ENCODE peak calls at places on chromosomes 2 and 18, in four cellular contexts. P, T, Y and K are unnamed samples.
A peak's percentile ranks its signal among the peaks of the same experiment; 100 is the strongest.

GRCh38 chr2:157758586-157758985 is 117.5 kb downstream of the ACVR1 start:
- DNase-seq in P (no peak), T (no peak), Y (no peak), K (no peak)

GRCh38 chr2:25740810-25741381 is 67.5 kb upstream of the DTNB start:
- DNase-seq in P (no peak), T (no peak), Y (no peak), K (no peak)

GRCh38 chr2:11552260-11552638 is 18.4 kb downstream of the GREB1 start:
- DNase-seq in P (no peak), T (peak; percentile 18), Y (peak; percentile 27), K (no peak)

GRCh38 chr2:157194844-157195243 is 62.7 kb upstream of the GALNT5 start:
- DNase-seq in P (no peak), T (no peak), Y (no peak), K (no peak)

GRCh38 chr18:49768051-49768391 is 45.3 kb downstream of the ACAA2 start:
- DNase-seq in P (peak; percentile 70), T (peak; percentile 81), Y (no peak), K (peak; percentile 75)

GRCh38 chr2:105977807-105978206 is 216.3 kb downstream of the UXS1 start:
- DNase-seq in P (no peak), T (no peak), Y (no peak), K (no peak)

GRCh38 chr2:189581354-189582139 is 961 bp upstream of the SLC40A1 start:
- DNase-seq in P (peak; percentile 57), T (peak; percentile 53), Y (peak; percentile 56), K (no peak)

GRCh38 chr2:177106212-177106611 is 106.4 kb upstream of the HNRNPA3 start:
- DNase-seq in P (no peak), T (no peak), Y (no peak), K (no peak)

GRCh38 chr2:130341562-130342019 is 1.1 kb upstream of the IMP4 start:
- DNase-seq in P (peak; percentile 68), T (peak; percentile 64), Y (no peak), K (no peak)

GRCh38 chr2:181120625-181121024 is 140.2 kb downstream of the UBE2E3 start:
- DNase-seq in P (no peak), T (no peak), Y (no peak), K (no peak)

GRCh38 chr2:57542081-57542480 is 504.5 kb upstream of the VRK2 start:
- DNase-seq in P (no peak), T (no peak), Y (no peak), K (no peak)

GRCh38 chr2:68791914-68792313 is 57.3 kb downstream of the ARHGAP25 start:
- DNase-seq in P (no peak), T (no peak), Y (no peak), K (no peak)

GRCh38 chr2:235695602-235695895 is 201.7 kb downstream of the AGAP1 start:
- DNase-seq in P (no peak), T (no peak), Y (no peak), K (no peak)

GRCh38 chr2:5803547-5803946 is 111.4 kb downstream of the SOX11 start:
- DNase-seq in P (no peak), T (no peak), Y (no peak), K (no peak)

GRCh38 chr18:76679877-76680276 is 142.5 kb upstream of the ZNF236 start:
- DNase-seq in P (no peak), T (no peak), Y (no peak), K (no peak)

GRCh38 chr2:53829669-53830290 is 30.0 kb downstream of the GPR75 start:
- DNase-seq in P (no peak), T (no peak), Y (no peak), K (no peak)

GRCh38 chr2:162125138-162125537 is 26.9 kb downstream of the GCG start:
- DNase-seq in P (no peak), T (no peak), Y (no peak), K (no peak)

GRCh38 chr2:168559187-168559586 is 103.1 kb downstream of the CERS6 start:
- DNase-seq in P (peak; percentile 50), T (peak; percentile 84), Y (no peak), K (no peak)

GRCh38 chr2:119718391-119719260 is 39.6 kb downstream of the TMEM177 start:
- DNase-seq in P (no peak), T (no peak), Y (peak; percentile 23), K (no peak)

GRCh38 chr2:48419884-48420511 is 110.0 kb upstream of the STON1 start:
- DNase-seq in P (no peak), T (no peak), Y (peak; percentile 81), K (no peak)

GRCh38 chr18:58911766-58912165 is 47.1 kb downstream of the ZNF532 start:
- DNase-seq in P (no peak), T (no peak), Y (no peak), K (no peak)

GRCh38 chr2:26816893-26817292 is 31.0 kb downstream of the CENPA start:
- DNase-seq in P (peak; percentile 33), T (no peak), Y (no peak), K (no peak)

GRCh38 chr18:32040936-32041335 is 22.3 kb downstream of the RNF125 start:
- DNase-seq in P (no peak), T (peak; percentile 74), Y (no peak), K (no peak)

GRCh38 chr2:73850009-73850408 is 21.2 kb downstream of the STAMBP start:
- DNase-seq in P (no peak), T (no peak), Y (no peak), K (no peak)

GRCh38 chr2:202249864-202250263 is 11.5 kb upstream of the SUMO1 start:
- DNase-seq in P (no peak), T (no peak), Y (no peak), K (no peak)

GRCh38 chr2:51344886-51345285 is 313.0 kb upstream of the NRXN1 start:
- DNase-seq in P (no peak), T (no peak), Y (no peak), K (no peak)

GRCh38 chr18:38961880-38962279 is 1396.3 kb upstream of the CELF4 start:
- DNase-seq in P (no peak), T (no peak), Y (no peak), K (no peak)

GRCh38 chr2:164840930-164841718 is 499 bp downstream of the COBLL1 start:
- DNase-seq in P (peak; percentile 74), T (peak; percentile 86), Y (peak; percentile 92), K (peak; percentile 90)

GRCh38 chr18:22223263-22223960 is 54.0 kb downstream of the GATA6 start:
- DNase-seq in P (peak; percentile 86), T (peak; percentile 93), Y (no peak), K (peak; percentile 93)

GRCh38 chr2:121076885-121077549 is 208.0 kb downstream of the TFCP2L1 start:
- DNase-seq in P (peak; percentile 78), T (peak; percentile 82), Y (peak; percentile 91), K (peak; percentile 87)

GRCh38 chr2:14960686-14961324 is 328.3 kb downstream of the LRATD1 start:
- DNase-seq in P (no peak), T (no peak), Y (no peak), K (no peak)

GRCh38 chr2:210537021-210537650 is 19.3 kb upstream of the CPS1 start:
- DNase-seq in P (no peak), T (no peak), Y (no peak), K (no peak)

GRCh38 chr2:172083725-172084483 is 1.4 kb upstream of the DLX1 start:
- DNase-seq in P (no peak), T (no peak), Y (no peak), K (no peak)

DNA sequence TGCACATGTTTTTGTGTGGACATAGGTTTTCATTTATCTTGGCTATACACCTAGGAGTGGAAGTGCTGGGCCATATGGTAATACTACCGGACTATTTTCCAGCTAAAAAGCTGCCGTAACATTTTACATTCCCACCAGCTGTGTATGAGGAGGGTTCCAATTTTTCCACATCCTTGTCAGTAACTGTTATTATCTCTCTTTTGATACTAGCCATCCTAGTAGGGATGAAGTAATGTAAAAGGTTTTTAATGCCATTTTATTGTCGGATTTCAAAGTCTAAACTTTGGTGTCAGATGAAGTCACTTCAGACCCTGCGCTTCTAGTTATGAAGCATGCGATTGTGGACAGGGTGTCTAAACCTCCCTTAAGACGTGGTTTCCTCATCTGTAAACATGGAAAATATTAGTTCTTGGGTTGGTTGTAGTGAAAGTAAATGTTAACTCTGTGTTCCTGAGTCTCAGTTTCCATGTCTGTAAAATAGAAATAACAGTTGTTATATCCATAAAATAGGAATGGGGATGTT is 4.6 kb downstream of the DGKD start:
- DNase-seq in P (no peak), T (no peak), Y (no peak), K (no peak)
- H3K4me3 ChIP-seq in P (no peak overlapping the region), T (no peak overlapping the region), Y (no peak overlapping the region), K (no peak overlapping the region)

GRCh38 chr18:35938158-35938557 is 34.3 kb upstream of the RMP24 start:
- DNase-seq in P (no peak), T (no peak), Y (no peak), K (no peak)

GRCh38 chr18:35941299-35941698 is 31.2 kb upstream of the RMP24 start:
- DNase-seq in P (no peak), T (no peak), Y (no peak), K (no peak)

GRCh38 chr18:35939166-35939565 is 33.3 kb upstream of the RMP24 start:
- DNase-seq in P (no peak), T (no peak), Y (no peak), K (no peak)

GRCh38 chr18:35936951-35937350 is 35.5 kb upstream of the RMP24 start:
- DNase-seq in P (no peak), T (no peak), Y (no peak), K (no peak)

GRCh38 chr18:35938562-35938961 is 33.9 kb upstream of the RMP24 start:
- DNase-seq in P (no peak), T (no peak), Y (no peak), K (no peak)
- H3K4me1 ChIP-seq in P (no peaks in the 10 kb centered on the region), T (no peaks in the 10 kb centered on the region), Y (no peaks in the 10 kb centered on the region), K (no peaks in the 10 kb centered on the region)

DNA sequence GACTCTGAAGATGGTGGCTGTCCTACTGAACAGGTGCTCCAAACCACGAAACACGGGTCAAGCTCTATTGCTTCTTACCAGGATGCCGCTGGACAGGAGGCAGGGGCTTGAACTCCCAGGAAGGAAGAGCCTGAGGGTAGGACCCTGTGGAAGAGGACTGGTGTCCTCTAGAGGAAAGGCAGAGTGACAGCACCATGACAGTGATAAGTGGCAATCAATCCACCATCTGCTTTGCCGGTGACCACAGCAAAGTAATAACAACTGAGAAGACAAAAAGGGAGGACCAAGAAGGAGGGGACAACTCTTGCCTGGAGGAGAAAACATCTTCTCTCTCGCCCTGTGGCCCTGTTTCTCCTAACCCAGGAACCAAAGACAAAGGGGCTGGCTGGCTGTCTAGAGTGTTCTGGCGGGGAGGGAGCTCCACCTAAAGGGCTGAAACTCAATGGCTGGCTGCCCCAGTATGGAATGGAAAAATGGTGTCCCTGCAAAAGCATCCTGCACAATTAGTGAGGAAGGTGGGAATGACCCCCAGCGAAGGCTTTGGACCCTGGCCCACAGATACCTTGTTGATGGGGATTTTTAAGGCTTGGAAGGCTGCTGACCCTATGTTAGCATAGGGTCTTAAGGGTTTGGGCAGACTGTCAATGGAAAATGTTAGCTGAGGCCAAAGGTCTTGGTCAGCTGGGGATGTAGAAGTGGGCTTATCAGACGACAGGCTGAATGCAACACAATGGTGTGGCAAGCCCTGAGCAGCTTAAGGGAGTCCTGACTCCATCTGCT is 35.4 kb downstream of the PROC start:
- DNase-seq in P (no peak), T (no peak), Y (no peak), K (no peak)
- TF ChIP-seq CTCF in P (peak; percentile 14), T (peak; percentile 49), Y (no peak), K (no peak)

GRCh38 chr2:42492691-42493467 is 903 bp downstream of the KCNG3 start:
- DNase-seq in P (peak; percentile 39), T (no peak), Y (peak; percentile 76), K (peak; percentile 70)
- H3K4me3 ChIP-seq in P (peak overlapping the region; percentile 53), T (peak overlapping the region; percentile 71), Y (peak overlapping the region; percentile 54), K (peak overlapping the region; percentile 50)

DNA sequence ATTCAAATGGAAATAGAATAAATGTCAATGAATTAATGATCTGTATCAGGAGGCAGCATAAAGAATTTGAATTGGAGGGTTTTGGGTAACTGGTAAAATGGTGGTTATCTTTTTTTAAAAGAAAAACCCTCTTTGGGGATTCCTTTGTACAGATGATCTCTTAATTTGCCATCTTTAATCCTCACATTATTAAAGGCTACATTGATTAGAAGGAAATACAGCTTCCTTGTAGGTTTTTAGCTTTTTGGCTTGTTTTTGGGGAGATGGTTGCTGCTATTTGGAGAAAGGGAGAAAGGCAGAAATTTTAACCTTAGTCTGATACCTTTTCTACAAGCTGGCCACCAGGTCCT is 600 bp upstream of the MAPRE2 start:
- DNase-seq in P (no peak), T (no peak), Y (no peak), K (no peak)
- H3K4me1 ChIP-seq in P (no peaks in the 10 kb centered on the region), T (peaks cover 10% of the 10 kb centered on the region), Y (peaks cover 70% of the 10 kb centered on the region), K (peaks cover 17% of the 10 kb centered on the region)